ENCODE peak calls at places on chromosomes 6 and 20, in four cellular contexts. K, C, D and V are unnamed samples. For H3K4me1, the result is how much of the 10 kb centered on the place peaks cover.

GRCh38 chr6:26347699-26348098 is 17.3 kb upstream of the BTN3A2 start:
- DNase-seq in K (no peak), C (no peak), D (no peak), V (no peak)

GRCh38 chr6:2021713-2022125 is 223.7 kb downstream of the GMDS start:
- DNase-seq in K (peak), C (peak), D (no peak), V (peak)

GRCh38 chr6:9292975-9293374 is 857.6 kb upstream of the SLC35B3 start:
- DNase-seq in K (no peak), C (no peak), D (no peak), V (no peak)

GRCh38 chr6:52157301-52157930 is 28.8 kb upstream of the IL17A start:
- DNase-seq in K (no peak), C (no peak), D (no peak), V (no peak)

GRCh38 chr20:24949756-24950127 is 673 bp downstream of the CST7 start:
- DNase-seq in K (no peak), C (no peak), D (no peak), V (no peak)

GRCh38 chr6:20427856-20428255 is 26.2 kb downstream of the E2F3 start:
- DNase-seq in K (no peak), C (no peak), D (no peak), V (no peak)

GRCh38 chr6:170038251-170038650 is 252.6 kb downstream of the DLL1 start:
- DNase-seq in K (no peak), C (no peak), D (no peak), V (peak)

GRCh38 chr20:34516874-34517542 is 786 bp downstream of the DYNLRB1 start:
- DNase-seq in K (no peak), C (peak), D (no peak), V (no peak)

GRCh38 chr6:129120856-129121255 is 237.9 kb downstream of the LAMA2 start:
- DNase-seq in K (no peak), C (no peak), D (no peak), V (no peak)

GRCh38 chr20:4136967-4137334 is 121.6 kb upstream of the RNF24 start:
- DNase-seq in K (no peak), C (no peak), D (no peak), V (no peak)

GRCh38 chr6:129133770-129134192 is 250.8 kb downstream of the LAMA2 start:
- DNase-seq in K (no peak), C (no peak), D (no peak), V (no peak)

GRCh38 chr20:4243071-4243470 is 227.7 kb upstream of the RNF24 start:
- DNase-seq in K (no peak), C (no peak), D (no peak), V (no peak)

GRCh38 chr6:27834879-27835549 is 77.2 kb downstream of the OR2B2 start:
- DNase-seq in K (no peak), C (no peak), D (no peak), V (no peak)

GRCh38 chr6:6386010-6386409 is 65.5 kb upstream of the F13A1 start:
- DNase-seq in K (no peak), C (no peak), D (no peak), V (no peak)

DNA sequence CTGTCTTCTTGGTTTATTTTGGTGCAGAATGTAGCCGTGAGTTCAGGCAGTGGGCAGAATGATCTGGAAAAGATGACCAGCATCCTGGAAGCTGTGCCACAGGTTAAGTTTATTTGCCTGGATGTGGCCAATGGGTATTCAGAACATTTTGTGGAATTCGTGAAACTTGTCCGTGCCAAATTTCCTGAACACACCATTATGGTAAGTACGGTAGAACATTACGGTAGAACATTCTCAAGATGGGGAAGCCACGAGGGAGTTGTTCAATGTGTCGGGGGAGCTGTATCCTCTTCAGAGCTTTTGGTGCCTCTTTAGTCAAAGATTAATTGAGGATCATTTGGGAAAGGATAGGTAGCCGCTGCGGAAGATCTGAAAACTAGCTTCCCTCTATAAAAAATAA is 16.1 kb downstream of the GMPR start:
- DNase-seq in K (no peak), C (no peak), D (no peak), V (no peak)
- TF ChIP-seq CTCF in K (no peak), C (no peak), D (no peak), V (no peak)

GRCh38 chr6:108591040-108591816 is 30.5 kb downstream of the FOXO3 start:
- DNase-seq in K (no peak), C (no peak), D (no peak), V (no peak)
- H3K4me1 ChIP-seq in K (under half), C (half or more), D (under half), V (half or more)

DNA sequence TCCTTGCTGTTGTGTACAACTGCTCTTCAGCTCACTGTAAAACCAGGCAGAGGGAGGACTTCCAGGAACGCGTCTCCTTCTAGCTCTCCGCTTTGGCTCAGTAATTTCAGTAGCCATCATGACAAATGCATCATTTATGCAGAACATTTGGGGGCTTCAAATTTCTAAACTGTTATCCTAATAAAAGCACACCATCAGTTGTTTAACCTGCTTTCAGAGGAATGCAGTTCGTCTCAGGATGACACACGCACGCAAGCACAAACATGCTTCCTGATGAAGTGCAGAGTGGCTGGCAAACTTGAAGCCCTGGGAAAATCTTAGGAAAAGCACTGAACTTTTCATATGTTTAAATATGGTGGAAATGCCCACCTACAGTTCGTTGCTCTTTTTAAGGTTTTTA is 24.4 kb downstream of the SLC22A23 start:
- DNase-seq in K (no peak), C (no peak), D (no peak), V (no peak)
- TF ChIP-seq POLR2AphosphoS5 in K (no peak), C (no peak), D (no peak), V (no peak)

DNA sequence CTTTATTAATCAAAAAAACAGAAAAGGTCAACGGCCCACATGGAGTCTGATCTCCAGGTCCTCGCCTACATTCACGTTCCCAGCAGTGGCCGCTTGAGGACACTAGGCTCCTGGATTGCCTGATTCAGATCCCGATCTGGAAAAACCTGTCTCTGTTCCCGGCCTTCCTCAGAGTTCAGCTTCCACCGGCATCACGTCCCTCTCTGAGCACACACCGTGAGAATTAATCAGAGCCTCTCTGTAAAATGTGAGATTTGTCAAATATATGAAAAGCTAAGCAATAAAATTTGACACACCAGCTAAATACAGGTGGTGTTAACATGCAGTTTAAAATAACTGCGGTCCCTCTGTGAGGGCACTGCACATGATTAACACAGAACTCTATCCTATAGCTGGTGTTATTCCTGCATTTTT is 122.8 kb upstream of the COL21A1 start:
- DNase-seq in K (peak), C (peak), D (peak), V (peak)
- TF ChIP-seq CTCF in K (peak), C (peak), D (peak), V (peak)

GRCh38 chr6:75278474-75279077 is 6.0 kb downstream of the TMEM30A start:
- DNase-seq in K (no peak), C (no peak), D (no peak), V (no peak)
- H3K4me1 ChIP-seq in K (under half), C (half or more), D (under half), V (under half)

DNA sequence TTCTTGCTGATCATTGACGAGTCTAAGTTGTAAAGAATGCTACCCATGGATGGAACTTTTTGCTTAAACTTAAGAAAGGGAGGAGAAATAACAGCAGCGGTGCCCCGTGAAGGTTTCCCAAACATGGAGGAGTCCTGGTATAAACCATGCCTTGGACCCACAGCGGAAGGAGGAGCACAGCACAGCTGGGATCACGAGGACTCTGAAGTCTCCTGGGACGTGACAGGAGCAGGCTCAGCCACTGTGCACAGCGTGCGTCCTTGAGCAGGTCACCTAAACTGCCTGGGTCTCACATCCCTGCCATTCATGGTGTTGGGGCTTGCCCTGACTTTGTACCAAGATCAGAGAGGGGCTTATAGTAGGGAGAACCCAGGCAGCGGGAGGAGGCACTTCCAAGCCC is 56.1 kb upstream of the UNC93A start:
- DNase-seq in K (no peak), C (no peak), D (no peak), V (no peak)
- TF ChIP-seq POLR2AphosphoS5 in K (no peak), C (no peak), D (no peak), V (no peak)

GRCh38 chr20:62571667-62572344 is 70.5 kb upstream of the SLCO4A1 start:
- DNase-seq in K (no peak), C (no peak), D (peak), V (no peak)
- TF ChIP-seq CTCF in K (no peak), C (no peak), D (peak), V (no peak)

GRCh38 chr6:135325624-135326424 is 144.7 kb downstream of the MYB start:
- DNase-seq in K (no peak), C (no peak), D (no peak), V (no peak)
- H3K4me1 ChIP-seq in K (under half), C (under half), D (under half), V (under half)